ENCODE peak calls at places on chromosomes 7 and 10, in five cellular contexts. G, A, W, U and R are unnamed samples.
A peak's percentile ranks its signal among the peaks of the same experiment; 100 is the strongest.

GRCh38 chr10:128932071-128932820 is 534.8 kb upstream of the MGMT start:
- DNase-seq in G (no peak), A (no peak), W (no peak), U (no peak), R (no peak)

GRCh38 chr10:11409357-11409756 is 202.1 kb downstream of the USP6NL start:
- DNase-seq in G (no peak), A (no peak), W (no peak), U (no peak), R (no peak)

GRCh38 chr7:45053401-45053800 is 35.4 kb downstream of the NACAD start:
- DNase-seq in G (no peak), A (no peak), W (no peak), U (no peak), R (no peak)

GRCh38 chr10:80152820-80153219 is 20.3 kb downstream of the PLAC9 start:
- DNase-seq in G (no peak), A (no peak), W (no peak), U (peak; percentile 21), R (no peak)

GRCh38 chr10:44827431-44828006 is 83.6 kb upstream of the TMEM72 start:
- DNase-seq in G (peak; percentile 45), A (no peak), W (no peak), U (no peak), R (no peak)

GRCh38 chr10:7611909-7612308 is 54.9 kb downstream of the ITIH5 start:
- DNase-seq in G (no peak), A (no peak), W (no peak), U (no peak), R (no peak)

GRCh38 chr10:58153751-58154150 is 113.9 kb downstream of the IPMK start:
- DNase-seq in G (no peak), A (no peak), W (no peak), U (no peak), R (no peak)

GRCh38 chr7:32158076-32158475 is 87.9 kb upstream of the PDE1C start:
- DNase-seq in G (no peak), A (no peak), W (no peak), U (no peak), R (no peak)

GRCh38 chr10:91077549-91078017 is 142.9 kb upstream of the PCGF5 start:
- DNase-seq in G (peak; percentile 7), A (no peak), W (peak; percentile 79), U (peak; percentile 49), R (peak; percentile 92)

GRCh38 chr10:58189269-58189668 is 78.4 kb downstream of the IPMK start:
- DNase-seq in G (peak; percentile 55), A (no peak), W (no peak), U (peak; percentile 13), R (no peak)

GRCh38 chr10:32692174-32692573 is 246.2 kb downstream of the CCDC7 start:
- DNase-seq in G (peak; percentile 96), A (no peak), W (no peak), U (peak; percentile 60), R (no peak)

GRCh38 chr7:54037873-54038272 is 504.3 kb upstream of the VSTM2A start:
- DNase-seq in G (no peak), A (no peak), W (no peak), U (no peak), R (no peak)

GRCh38 chr7:13830604-13830915 is 158.9 kb downstream of the ETV1 start:
- DNase-seq in G (no peak), A (no peak), W (no peak), U (peak; percentile 58), R (no peak)

GRCh38 chr7:138097064-138097741 is 20.9 kb downstream of the AKR1D1 start:
- DNase-seq in G (peak; percentile 21), A (peak; percentile 8), W (peak; percentile 31), U (peak; percentile 60), R (peak; percentile 48)
- TF ChIP-seq CTCF in G (peak; percentile 38), A (peak; percentile 45), W (peak; percentile 39), U (peak; percentile 63), R (peak; percentile 62)

GRCh38 chr7:143290293-143290692 is 2.1 kb downstream of the CASP2 start:
- DNase-seq in G (no peak), A (no peak), W (no peak), U (no peak), R (no peak)
- H3K4me3 ChIP-seq in G (no peak overlapping the region), A (no peak overlapping the region), W (no peak overlapping the region), U (no peak overlapping the region), R (peak overlapping the region; percentile 0)

GRCh38 chr7:130732980-130733865 is 784 bp downstream of the KLF14 start:
- DNase-seq in G (no peak), A (no peak), W (peak; percentile 73), U (no peak), R (peak; percentile 46)
- TF ChIP-seq CTCF in G (no peak), A (peak; percentile 25), W (peak; percentile 15), U (no peak), R (no peak)

DNA sequence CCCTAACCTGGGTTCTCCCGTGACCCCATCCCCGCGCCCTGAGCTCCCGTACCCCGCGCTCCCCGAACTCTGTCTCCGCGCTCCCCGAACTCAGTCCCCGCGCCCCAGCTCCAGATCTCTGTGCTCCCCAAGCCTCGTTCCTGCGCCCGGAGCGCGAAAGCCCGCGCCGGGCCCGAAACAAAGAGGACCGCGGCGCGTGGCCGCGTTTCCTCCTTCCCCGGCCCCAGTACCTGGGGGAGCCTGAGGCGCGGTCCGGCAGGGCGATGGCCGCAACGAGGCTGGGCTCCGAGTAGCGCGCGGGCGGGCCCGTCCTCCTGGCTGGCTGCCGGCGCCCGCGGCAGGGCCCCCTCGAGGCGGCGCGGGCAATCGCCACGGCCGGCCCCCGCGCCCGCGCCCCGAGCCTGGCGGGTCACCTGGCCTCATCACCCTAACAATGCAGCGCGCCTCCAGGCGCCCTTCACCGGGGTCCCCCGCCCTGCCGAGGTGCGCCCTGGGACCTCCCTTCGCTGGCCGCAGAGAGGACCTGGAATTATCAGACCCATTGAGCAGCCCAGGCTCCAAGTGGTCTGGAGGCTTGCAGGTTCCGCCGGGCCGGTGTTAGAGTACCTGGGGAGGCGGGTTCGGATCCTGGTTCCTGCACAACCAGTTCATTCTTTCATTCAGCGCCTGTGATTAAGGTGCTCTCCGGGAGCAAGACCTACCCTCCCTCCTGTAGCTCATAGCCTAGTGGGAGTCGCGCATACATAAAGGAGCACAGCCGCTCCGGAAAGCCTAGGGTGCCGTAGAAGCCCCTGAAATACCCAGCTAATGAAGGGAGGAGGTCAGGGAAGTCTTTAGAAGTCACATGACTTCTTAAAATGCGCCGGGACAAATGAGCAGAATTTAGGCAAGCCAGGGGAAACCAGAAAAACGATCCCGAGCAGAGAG is at the start of gene TNS3:
- DNase-seq in G (no peak), A (no peak), W (peak; percentile 51), U (peak; percentile 51), R (peak; percentile 47)
- H3K4me3 ChIP-seq in G (peak within 1 kb of the TSS; percentile 80), A (no peak within 1 kb of the TSS), W (peak within 1 kb of the TSS; percentile 91), U (peak within 1 kb of the TSS; percentile 81), R (peak within 1 kb of the TSS; percentile 57)

GRCh38 chr7:115356139-115356746 is 434.3 kb downstream of the MDFIC start:
- DNase-seq in G (peak; percentile 22), A (no peak), W (no peak), U (peak; percentile 59), R (no peak)
- TF ChIP-seq CTCF in G (peak; percentile 63), A (peak; percentile 42), W (peak; percentile 46), U (peak; percentile 66), R (peak; percentile 52)

GRCh38 chr7:100943693-100944092 is 5.6 kb upstream of the MUC3A start:
- DNase-seq in G (no peak), A (no peak), W (no peak), U (no peak), R (no peak)

GRCh38 chr7:100944138-100944537 is 5.2 kb upstream of the MUC3A start:
- DNase-seq in G (no peak), A (no peak), W (no peak), U (no peak), R (no peak)

GRCh38 chr7:100946111-100946510 is 3.2 kb upstream of the MUC3A start:
- DNase-seq in G (no peak), A (no peak), W (no peak), U (no peak), R (no peak)

GRCh38 chr7:100946766-100947365 is 2.5 kb upstream of the MUC3A start:
- DNase-seq in G (no peak), A (no peak), W (no peak), U (no peak), R (no peak)

DNA sequence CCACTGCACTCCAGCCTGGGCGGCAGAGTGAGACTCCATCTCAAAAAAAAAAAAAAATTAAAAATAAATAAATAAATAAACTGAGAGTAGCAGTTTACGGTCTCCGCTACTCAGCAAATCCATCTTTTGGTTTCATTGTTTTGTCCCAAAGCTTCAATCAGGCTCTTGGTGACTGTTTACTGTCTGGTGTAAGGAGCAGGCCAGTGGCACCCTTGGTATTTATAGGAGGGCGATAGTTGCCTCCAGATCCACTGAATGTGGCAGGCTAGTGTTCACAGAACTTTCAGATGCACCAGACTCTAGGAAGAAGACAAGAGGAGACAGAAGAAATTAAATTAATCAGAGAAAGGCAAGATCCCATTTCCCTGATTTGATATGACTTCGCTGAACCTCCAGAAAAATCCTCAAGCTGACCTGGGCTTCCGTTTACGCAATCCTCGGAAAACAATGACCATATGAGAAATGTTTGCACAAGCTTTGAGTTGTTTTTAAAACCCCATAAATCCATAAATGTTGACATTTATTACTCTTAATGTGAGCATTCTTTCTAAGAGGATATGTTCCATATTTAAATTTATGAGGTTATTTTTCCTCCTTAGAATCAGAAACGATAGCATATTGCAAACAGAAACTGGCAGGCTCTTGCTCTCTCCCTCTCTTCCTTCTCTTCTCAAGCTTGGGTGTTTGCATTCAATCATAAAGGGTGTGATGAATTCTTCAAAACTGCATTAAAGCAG is 7.1 kb upstream of the MUC3A start:
- DNase-seq in G (no peak), A (no peak), W (no peak), U (no peak), R (no peak)
- H3K4me3 ChIP-seq in G (no peak overlapping the region), A (no peak overlapping the region), W (no peak overlapping the region), U (no peak overlapping the region), R (no peak overlapping the region)

GRCh38 chr10:123240776-123241175 is 86.6 kb downstream of the BUB3 start:
- DNase-seq in G (no peak), A (no peak), W (no peak), U (no peak), R (no peak)

GRCh38 chr10:123241391-123242141 is 87.4 kb downstream of the BUB3 start:
- DNase-seq in G (no peak), A (peak; percentile 15), W (no peak), U (peak; percentile 7), R (no peak)

GRCh38 chr10:123249894-123250293 is 95.7 kb downstream of the BUB3 start:
- DNase-seq in G (no peak), A (no peak), W (no peak), U (peak; percentile 10), R (peak; percentile 50)

GRCh38 chr10:123240250-123240649 is 86.0 kb downstream of the BUB3 start:
- DNase-seq in G (no peak), A (no peak), W (no peak), U (no peak), R (no peak)

GRCh38 chr10:123245264-123245663 is 91.1 kb downstream of the BUB3 start:
- DNase-seq in G (no peak), A (no peak), W (no peak), U (no peak), R (no peak)
- TF ChIP-seq CTCF in G (no peak), A (peak; percentile 40), W (no peak), U (no peak), R (peak; percentile 22)

DNA sequence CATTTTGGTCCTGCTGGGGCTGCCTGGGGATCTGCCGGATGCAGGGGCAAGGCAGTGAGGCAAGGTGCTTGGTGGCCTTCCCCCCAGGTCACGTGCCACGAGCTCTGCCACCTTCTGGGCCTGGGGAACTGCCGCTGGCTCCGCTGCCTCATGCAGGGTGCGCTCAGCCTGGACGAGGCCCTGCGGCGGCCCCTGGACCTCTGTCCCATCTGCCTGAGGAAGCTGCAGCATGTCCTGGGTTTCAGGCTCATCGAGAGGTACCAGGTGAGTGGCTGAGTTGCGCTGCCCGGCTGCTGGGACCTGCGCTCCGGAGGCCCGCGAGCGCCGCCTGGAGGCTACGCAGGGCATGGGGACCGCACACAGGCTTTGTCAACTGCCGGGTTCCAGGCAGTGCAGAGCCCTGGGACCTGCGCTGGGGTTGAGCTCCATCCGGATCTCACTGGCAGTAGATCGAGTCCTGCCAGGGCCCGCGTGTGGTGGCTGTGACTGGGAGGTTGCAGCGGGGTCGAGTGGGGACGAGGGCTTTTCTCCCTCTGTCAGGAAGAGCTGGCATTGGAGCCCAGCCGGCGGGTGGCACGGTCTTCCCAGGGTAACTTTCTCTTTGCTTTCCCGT is 21.7 kb downstream of the AMZ1 start:
- DNase-seq in G (peak; percentile 38), A (peak; percentile 68), W (peak; percentile 55), U (peak; percentile 55), R (peak; percentile 71)
- H3K4me3 ChIP-seq in G (no peak overlapping the region), A (peak overlapping the region; percentile 51), W (no peak overlapping the region), U (no peak overlapping the region), R (no peak overlapping the region)